ENCODE peak calls at places on chromosomes 13 and 19, in four cellular contexts. One of them, this sample, is unnamed. For H3K4me1, the result is how much of the 10 kb centered on the place peaks cover.

GRCh38 chr13:44715287-44716224 is 139.4 kb upstream of the TSC22D1 start:
- DNase-seq in endodermal cell: no peak
- DNase-seq in heart left ventricle: no peak
- DNase-seq in ovary: no peak
- DNase-seq in this sample: no peak

GRCh38 chr13:74987124-74987690 is 494.8 kb downstream of the TBC1D4 start:
- DNase-seq in endodermal cell: no peak
- DNase-seq in ovary: no peak
- DNase-seq in heart left ventricle: no peak
- DNase-seq in this sample: no peak

GRCh38 chr19:34733266-34733825 is 697 bp upstream of the ZNF181 start:
- DNase-seq in ovary: no peak
- DNase-seq in heart left ventricle: peak
- DNase-seq in endodermal cell: no peak
- DNase-seq in this sample: no peak

GRCh38 chr13:113152894-113153809 is 5.3 kb upstream of the PROZ start:
- DNase-seq in ovary: peak
- DNase-seq in endodermal cell: peak
- DNase-seq in heart left ventricle: peak
- DNase-seq in this sample: no peak

GRCh38 chr19:14497347-14497921 is 1.5 kb upstream of the GIPC1 start:
- DNase-seq in ovary: no peak
- DNase-seq in heart left ventricle: no peak
- DNase-seq in endodermal cell: no peak
- DNase-seq in this sample: no peak

GRCh38 chr19:41563847-41564514 is 12.0 kb upstream of the CEACAM21 start:
- DNase-seq in endodermal cell: no peak
- DNase-seq in ovary: no peak
- DNase-seq in heart left ventricle: no peak
- DNase-seq in this sample: peak

GRCh38 chr19:32702010-32702409 is 10.4 kb downstream of the NUDT19 start:
- DNase-seq in heart left ventricle: no peak
- DNase-seq in ovary: no peak
- DNase-seq in endodermal cell: no peak
- DNase-seq in this sample: no peak

GRCh38 chr19:28966737-28967401 is 246.1 kb downstream of the UQCRFS1 start:
- DNase-seq in ovary: no peak
- DNase-seq in heart left ventricle: no peak
- DNase-seq in endodermal cell: peak
- DNase-seq in this sample: no peak

GRCh38 chr13:44576396-44577235 is 486 bp upstream of the TSC22D1 start:
- DNase-seq in endodermal cell: peak
- DNase-seq in heart left ventricle: peak
- DNase-seq in ovary: no peak
- DNase-seq in this sample: no peak

GRCh38 chr13:110015253-110015652 is 228.9 kb upstream of the IRS2 start:
- DNase-seq in endodermal cell: no peak
- DNase-seq in heart left ventricle: no peak
- DNase-seq in ovary: no peak
- DNase-seq in this sample: no peak

GRCh38 chr19:19642506-19643157 is 825 bp downstream of the GMIP start:
- DNase-seq in heart left ventricle: no peak
- DNase-seq in endodermal cell: peak
- DNase-seq in ovary: no peak
- DNase-seq in this sample: no peak

GRCh38 chr13:97030705-97031452 is 36.6 kb upstream of the OXGR1 start:
- DNase-seq in endodermal cell: no peak
- DNase-seq in ovary: no peak
- DNase-seq in heart left ventricle: no peak
- DNase-seq in this sample: no peak

GRCh38 chr19:33302175-33302973 is at the start of gene CEBPA:
- DNase-seq in endodermal cell: peak
- DNase-seq in heart left ventricle: peak
- DNase-seq in ovary: peak
- DNase-seq in this sample: peak

GRCh38 chr13:43785681-43786471 is 896 bp downstream of the ENOX1 start:
- DNase-seq in endodermal cell: peak
- DNase-seq in ovary: peak
- DNase-seq in heart left ventricle: peak
- DNase-seq in this sample: no peak

DNA sequence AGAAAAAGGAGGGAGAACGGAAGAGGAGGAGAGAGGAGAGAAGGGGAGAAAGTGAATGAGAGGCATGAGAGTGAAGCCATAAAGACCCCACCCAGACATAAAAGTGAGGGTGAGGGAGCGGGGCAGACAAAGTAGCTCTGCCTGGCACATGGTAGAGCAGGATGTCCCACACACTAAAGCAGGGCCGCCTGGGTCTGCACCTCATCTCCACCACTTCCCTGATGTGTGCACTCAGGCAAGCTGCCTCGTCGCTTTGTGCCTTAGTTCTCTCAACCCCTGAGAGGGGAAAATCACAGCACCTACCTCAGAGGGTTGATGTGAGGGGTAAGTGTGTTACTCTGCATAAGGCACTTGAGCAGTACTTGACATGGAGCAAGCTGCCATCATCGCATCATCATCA is 488.1 kb downstream of the COG6 start:
- DNase-seq in ovary: no peak
- DNase-seq in endodermal cell: no peak
- DNase-seq in heart left ventricle: no peak
- DNase-seq in this sample: no peak
- H3K4me1 ChIP-seq in ovary: under half
- H3K4me1 ChIP-seq in endodermal cell: under half
- H3K4me1 ChIP-seq in heart left ventricle: under half
- H3K4me1 ChIP-seq in this sample: under half

GRCh38 chr19:10979950-10980349 is 19.1 kb downstream of the SMARCA4 start:
- DNase-seq in endodermal cell: no peak
- DNase-seq in heart left ventricle: no peak
- DNase-seq in ovary: no peak
- DNase-seq in this sample: no peak
- H3K4me3 ChIP-seq in endodermal cell: no peak
- H3K4me3 ChIP-seq in heart left ventricle: no peak
- H3K4me3 ChIP-seq in ovary: no peak
- H3K4me3 ChIP-seq in this sample: no peak

GRCh38 chr19:1590641-1591397 is 1.8 kb downstream of the MBD3 start:
- DNase-seq in heart left ventricle: no peak
- DNase-seq in ovary: no peak
- DNase-seq in endodermal cell: peak
- DNase-seq in this sample: no peak
- H3K27ac ChIP-seq in heart left ventricle: no peak
- H3K27ac ChIP-seq in ovary: no peak
- H3K27ac ChIP-seq in endodermal cell: peak
- H3K27ac ChIP-seq in this sample: peak

GRCh38 chr19:10228925-10229324 is 2.2 kb downstream of the S1PR2 start:
- DNase-seq in endodermal cell: peak
- DNase-seq in ovary: no peak
- DNase-seq in heart left ventricle: no peak
- DNase-seq in this sample: peak
- H3K4me1 ChIP-seq in endodermal cell: under half
- H3K4me1 ChIP-seq in ovary: under half
- H3K4me1 ChIP-seq in heart left ventricle: under half
- H3K4me1 ChIP-seq in this sample: under half

GRCh38 chr19:7918615-7919421 is 1.3 kb upstream of the SNAPC2 start:
- DNase-seq in ovary: no peak
- DNase-seq in endodermal cell: no peak
- DNase-seq in heart left ventricle: no peak
- DNase-seq in this sample: no peak
- H3K4me3 ChIP-seq in ovary: no peak
- H3K4me3 ChIP-seq in endodermal cell: no peak
- H3K4me3 ChIP-seq in heart left ventricle: peak
- H3K4me3 ChIP-seq in this sample: no peak

GRCh38 chr13:32840840-32841713 is 175.1 kb upstream of the KL start:
- DNase-seq in endodermal cell: peak
- DNase-seq in heart left ventricle: peak
- DNase-seq in ovary: no peak
- DNase-seq in this sample: no peak

GRCh38 chr13:32840113-32840512 is 176.1 kb upstream of the KL start:
- DNase-seq in endodermal cell: no peak
- DNase-seq in heart left ventricle: no peak
- DNase-seq in ovary: no peak
- DNase-seq in this sample: no peak

GRCh38 chr13:32837973-32838940 is 178.0 kb upstream of the KL start:
- DNase-seq in endodermal cell: peak
- DNase-seq in ovary: no peak
- DNase-seq in heart left ventricle: no peak
- DNase-seq in this sample: no peak

GRCh38 chr13:32837307-32837972 is 178.8 kb upstream of the KL start:
- DNase-seq in ovary: no peak
- DNase-seq in heart left ventricle: no peak
- DNase-seq in endodermal cell: peak
- DNase-seq in this sample: no peak

GRCh38 chr13:32838985-32839384 is 177.2 kb upstream of the KL start:
- DNase-seq in heart left ventricle: no peak
- DNase-seq in endodermal cell: peak
- DNase-seq in ovary: no peak
- DNase-seq in this sample: no peak
- H3K27ac ChIP-seq in heart left ventricle: peak
- H3K27ac ChIP-seq in endodermal cell: no peak
- H3K27ac ChIP-seq in ovary: no peak
- H3K27ac ChIP-seq in this sample: no peak

DNA sequence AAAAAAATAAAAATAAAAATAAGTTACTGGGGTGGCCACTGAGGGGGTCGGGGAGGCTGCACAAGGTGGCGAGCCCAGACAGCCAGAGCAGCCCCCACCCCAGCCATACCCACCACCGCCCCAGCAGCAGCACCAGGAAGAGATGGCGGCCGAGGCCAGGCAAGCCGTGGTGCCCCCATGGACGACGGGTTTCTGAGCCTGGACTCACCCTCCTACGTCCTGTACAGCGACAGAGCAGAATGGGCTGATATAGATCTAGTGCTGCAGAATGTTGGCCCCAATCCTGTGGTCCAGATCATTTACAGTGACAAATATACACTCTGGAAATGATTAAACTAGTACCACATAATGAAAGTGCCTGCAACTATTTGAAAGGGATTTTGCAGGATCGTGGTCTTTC is 71.6 kb upstream of the ZDHHC20 start:
- DNase-seq in heart left ventricle: no peak
- DNase-seq in endodermal cell: no peak
- DNase-seq in ovary: no peak
- DNase-seq in this sample: no peak
- H3K4me1 ChIP-seq in heart left ventricle: under half
- H3K4me1 ChIP-seq in endodermal cell: under half
- H3K4me1 ChIP-seq in ovary: under half
- H3K4me1 ChIP-seq in this sample: under half

DNA sequence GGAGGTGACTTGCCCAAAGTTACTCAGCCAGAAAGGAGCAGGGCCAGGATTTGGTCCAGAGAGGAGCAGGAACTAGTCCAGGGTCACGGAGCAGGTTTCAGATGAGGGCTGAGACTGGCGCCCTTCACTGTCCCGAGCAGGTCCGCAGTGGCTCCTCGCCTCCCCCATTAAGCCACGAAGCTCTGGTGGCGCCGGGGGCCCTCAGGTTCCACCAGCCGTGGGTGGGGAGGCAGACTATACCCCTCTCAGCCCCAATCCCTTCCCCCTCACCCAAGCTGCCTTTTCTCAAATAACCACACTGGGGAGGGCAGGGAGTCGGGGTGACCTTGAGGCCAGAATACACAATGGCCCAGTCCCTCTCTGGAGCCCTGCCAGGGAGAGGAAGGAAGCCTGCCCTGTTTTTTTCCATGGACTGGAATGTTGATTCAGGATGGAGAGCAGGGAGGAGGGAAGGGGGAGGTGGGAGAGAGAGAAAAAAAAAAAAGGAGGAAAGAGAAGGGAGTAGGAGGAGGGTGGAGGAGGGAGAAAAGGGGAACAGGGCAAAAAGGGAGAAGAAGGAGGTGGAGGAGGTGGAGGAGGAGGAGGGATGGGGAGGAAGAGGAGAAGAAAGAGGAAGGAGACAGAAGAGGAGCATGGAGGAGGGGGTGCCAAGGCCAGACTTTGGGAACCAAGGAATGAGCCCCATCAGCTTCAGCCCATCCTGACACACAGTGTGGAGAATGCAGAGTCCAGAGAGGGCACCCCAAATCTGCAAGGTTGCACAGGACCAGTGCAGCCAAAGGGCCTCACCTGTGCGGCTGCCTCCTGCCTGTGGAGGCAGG is 19.7 kb downstream of the CEACAM16 start:
- DNase-seq in ovary: peak
- DNase-seq in heart left ventricle: peak
- DNase-seq in endodermal cell: peak
- DNase-seq in this sample: no peak
- H3K4me3 ChIP-seq in ovary: no peak
- H3K4me3 ChIP-seq in heart left ventricle: peak
- H3K4me3 ChIP-seq in endodermal cell: no peak
- H3K4me3 ChIP-seq in this sample: no peak